ENCODE peak calls at places on chromosome 3, in ten cellular contexts. C is uterus, O is brain microvascular endothelial cell, Z is HL-60, N is cardiac fibroblast, V is Peyer's patch, F is fibroblast of the aortic adventitia, Y is BJ, I is IMR-90, R is left ventricle myocardium inferior. B is an unnamed sample.

GRCh38 chr3:9183011-9183410 is 66.4 kb downstream of the SRGAP3 start:
- DNase-seq in C (no peak), O (no peak), Z (no peak), N (no peak), V (no peak), F (no peak), Y (no peak), I (no peak), R (peak), B (no peak)

GRCh38 chr3:10883478-10884234 is 67.6 kb downstream of the SLC6A11 start:
- DNase-seq in C (no peak), O (peak), Z (no peak), N (peak), V (no peak), F (peak), Y (no peak), I (peak), R (no peak), B (peak)

GRCh38 chr3:52831500-52832301 is 1.2 kb upstream of the ITIH4 start:
- DNase-seq in C (peak), O (peak), Z (peak), N (peak), V (peak), F (peak), Y (peak), I (peak), R (no peak), B (peak)

GRCh38 chr3:51938780-51939425 is 2.8 kb downstream of the RRP9 start:
- DNase-seq in C (no peak), O (no peak), Z (no peak), N (no peak), V (no peak), F (no peak), Y (no peak), I (no peak), R (no peak), B (no peak)

GRCh38 chr3:142723665-142723967 is 218 bp upstream of the TRPC1 start:
- DNase-seq in C (no peak), O (no peak), Z (peak), N (no peak), V (no peak), F (no peak), Y (no peak), I (no peak), R (no peak), B (no peak)

GRCh38 chr3:192875971-192876565 is 41.6 kb downstream of the MB21D2 start:
- DNase-seq in C (no peak), O (no peak), Z (no peak), N (no peak), V (no peak), F (peak), Y (no peak), I (no peak), R (no peak), B (no peak)

GRCh38 chr3:126349071-126349470 is 8.1 kb downstream of the KLF15 start:
- DNase-seq in C (peak), O (no peak), Z (no peak), N (no peak), V (no peak), F (no peak), Y (no peak), I (no peak), R (no peak), B (no peak)

GRCh38 chr3:84165278-84165677 is 793.5 kb upstream of the CADM2 start:
- DNase-seq in C (no peak), O (no peak), Z (no peak), N (no peak), V (no peak), F (no peak), Y (no peak), I (no peak), R (no peak), B (no peak)

GRCh38 chr3:81005992-81006391 is 755.5 kb downstream of the GBE1 start:
- DNase-seq in C (no peak), O (no peak), Z (no peak), N (no peak), V (no peak), F (no peak), Y (no peak), I (no peak), R (no peak), B (no peak)

GRCh38 chr3:7897643-7898042 is 604.0 kb upstream of the LMCD1 start:
- DNase-seq in C (no peak), O (no peak), Z (no peak), N (no peak), V (no peak), F (no peak), Y (no peak), I (no peak), R (no peak), B (no peak)

GRCh38 chr3:58217209-58217811 is 6.5 kb upstream of the DNASE1L3 start:
- DNase-seq in C (peak), O (peak), Z (peak), N (peak), V (peak), F (peak), Y (no peak), I (peak), R (peak), B (peak)

GRCh38 chr3:16600771-16601538 is 4.3 kb downstream of the DAZL start:
- DNase-seq in C (peak), O (peak), Z (peak), N (peak), V (peak), F (peak), Y (peak), I (peak), R (peak), B (peak)

GRCh38 chr3:125334675-125335560 is 40.2 kb downstream of the ZNF148 start:
- DNase-seq in C (no peak), O (no peak), Z (no peak), N (peak), V (no peak), F (peak), Y (no peak), I (no peak), R (no peak), B (no peak)

GRCh38 chr3:59237121-59237520 is 187.3 kb upstream of the CFAP20DC start:
- DNase-seq in C (no peak), O (no peak), Z (no peak), N (no peak), V (no peak), F (peak), Y (peak), I (peak), R (no peak), B (no peak)

GRCh38 chr3:153163349-153164008 is 1.5 kb downstream of the RAP2B start:
- DNase-seq in C (peak), O (no peak), Z (peak), N (peak), V (no peak), F (peak), Y (no peak), I (peak), R (no peak), B (peak)

GRCh38 chr3:161989012-161989411 is 492.4 kb downstream of the OTOL1 start:
- DNase-seq in C (no peak), O (no peak), Z (no peak), N (no peak), V (no peak), F (no peak), Y (no peak), I (no peak), R (no peak), B (no peak)

GRCh38 chr3:188931531-188931930 is 240.2 kb upstream of the TPRG1 start:
- DNase-seq in C (no peak), O (no peak), Z (no peak), N (no peak), V (no peak), F (no peak), Y (no peak), I (no peak), R (no peak), B (no peak)

GRCh38 chr3:87771338-87772059 is 287.3 kb downstream of the CGGBP1 start:
- DNase-seq in C (no peak), O (peak), Z (peak), N (peak), V (no peak), F (peak), Y (no peak), I (peak), R (no peak), B (peak)

GRCh38 chr3:151871639-151872468 is 1.6 kb upstream of the SUCNR1 start:
- DNase-seq in C (no peak), O (no peak), Z (peak), N (peak), V (no peak), F (no peak), Y (no peak), I (no peak), R (no peak), B (peak)

GRCh38 chr3:82891028-82891427 is 1129.6 kb upstream of the GBE1 start:
- DNase-seq in C (no peak), O (no peak), Z (no peak), N (no peak), V (no peak), F (no peak), Y (no peak), I (no peak), R (no peak), B (no peak)

GRCh38 chr3:9949115-9949514 is 3.1 kb downstream of the PRRT3 start:
- DNase-seq in C (no peak), O (no peak), Z (no peak), N (no peak), V (no peak), F (no peak), Y (no peak), I (no peak), R (no peak), B (no peak)

GRCh38 chr3:32392530-32393302 is 1.1 kb downstream of the CMTM7 start:
- DNase-seq in C (peak), O (peak), Z (no peak), N (peak), V (peak), F (peak), Y (no peak), I (peak), R (peak), B (peak)

GRCh38 chr3:76026379-76026778 is 241.0 kb upstream of the ZNF717 start:
- DNase-seq in C (no peak), O (no peak), Z (no peak), N (no peak), V (no peak), F (no peak), Y (no peak), I (peak), R (no peak), B (no peak)

GRCh38 chr3:54773251-54773650 is 154.6 kb downstream of the LRTM1 start:
- DNase-seq in C (no peak), O (no peak), Z (no peak), N (no peak), V (no peak), F (no peak), Y (peak), I (no peak), R (no peak), B (no peak)

DNA sequence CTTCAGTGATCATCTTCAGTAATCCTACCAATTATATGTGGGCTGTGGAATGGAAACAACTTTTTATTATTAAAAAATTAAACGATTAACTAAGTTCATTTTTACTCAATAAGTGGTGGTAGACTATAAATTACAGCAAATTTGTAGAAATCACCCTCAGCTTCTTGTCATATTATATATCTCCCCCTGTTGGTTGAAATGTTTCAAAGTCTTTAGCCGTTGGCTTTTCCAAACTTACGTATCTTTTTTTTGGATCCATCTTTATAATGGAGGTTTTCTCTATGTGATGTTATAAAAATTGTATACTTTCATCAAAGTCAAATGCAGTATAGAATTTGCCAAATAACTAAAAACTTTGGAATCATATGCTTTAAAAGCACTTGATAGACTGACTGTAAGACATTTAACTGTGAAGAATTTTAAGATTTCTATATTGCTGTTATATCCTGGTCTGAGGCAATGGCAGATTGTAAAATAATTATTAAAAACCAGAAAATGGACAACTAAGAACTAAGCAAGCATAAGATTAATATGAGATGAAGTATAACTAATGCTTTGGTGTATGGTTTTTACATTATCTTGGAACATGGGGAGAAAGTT is 44.7 kb downstream of the ATP11B start:
- DNase-seq in C (no peak), O (no peak), Z (peak), N (peak), V (no peak), F (peak), Y (no peak), I (peak), R (no peak), B (peak)
- TF ChIP-seq CTCF in C (peak), O (peak), Z (no peak), N (peak), V (no peak), F (peak), Y (peak), I (peak), R (peak), B (peak)

GRCh38 chr3:12285003-12285555 is 3.8 kb upstream of the PPARG start:
- DNase-seq in C (no peak), O (no peak), Z (no peak), N (no peak), V (no peak), F (no peak), Y (no peak), I (no peak), R (no peak), B (no peak)

GRCh38 chr3:12286504-12286903 is 2.4 kb upstream of the PPARG start:
- DNase-seq in C (no peak), O (no peak), Z (no peak), N (no peak), V (no peak), F (no peak), Y (no peak), I (no peak), R (no peak), B (no peak)

GRCh38 chr3:12287727-12288465 is 974 bp upstream of the PPARG start:
- DNase-seq in C (peak), O (no peak), Z (peak), N (peak), V (no peak), F (peak), Y (no peak), I (no peak), R (peak), B (no peak)

GRCh38 chr3:12288466-12289129 is at the start of gene PPARG:
- DNase-seq in C (peak), O (no peak), Z (no peak), N (peak), V (no peak), F (no peak), Y (no peak), I (no peak), R (peak), B (peak)

DNA sequence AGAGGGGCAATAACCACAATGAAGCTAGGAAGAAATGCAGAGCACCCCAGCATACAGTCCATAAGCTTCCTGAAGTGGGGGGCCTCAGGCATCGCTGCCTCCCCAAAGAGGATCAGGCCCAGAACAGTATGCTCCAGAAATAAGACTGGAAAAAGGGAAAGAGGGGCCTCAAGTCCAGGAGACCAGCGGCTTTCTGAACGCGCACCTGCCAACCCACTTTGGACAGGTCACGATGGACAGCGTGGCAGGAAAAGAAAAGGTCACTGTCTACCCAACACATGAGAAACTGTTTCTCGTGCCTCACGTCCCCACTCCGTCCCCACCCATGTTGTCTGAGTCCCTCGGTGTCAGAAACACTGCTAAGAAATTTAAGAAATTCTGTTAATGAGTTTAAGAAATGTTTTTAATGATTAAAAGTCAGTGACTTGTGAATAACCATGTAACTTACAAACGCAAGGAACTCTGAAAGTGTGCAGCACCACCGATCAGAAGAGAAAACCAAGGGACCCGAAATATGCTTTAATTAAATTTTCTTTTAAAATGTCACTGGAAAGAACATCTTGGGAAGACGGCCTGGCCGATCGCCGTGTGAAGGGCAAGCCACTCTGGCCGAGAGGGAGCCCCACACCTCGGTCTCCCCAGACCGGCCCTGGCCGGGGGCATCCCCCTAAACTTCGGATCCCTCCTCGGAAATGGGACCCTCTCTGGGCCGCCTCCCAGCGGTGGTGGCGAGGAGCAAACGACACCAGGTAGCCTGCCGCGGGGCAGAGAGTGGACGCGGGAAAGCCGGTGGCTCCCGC is 1.7 kb upstream of the PPARG start:
- DNase-seq in C (peak), O (no peak), Z (no peak), N (peak), V (no peak), F (peak), Y (no peak), I (no peak), R (peak), B (no peak)
- H3K4me3 ChIP-seq in C (peak), O (peak), Z (peak), N (peak), V (peak), F (peak), Y (peak), I (peak), R (peak), B (peak)

DNA sequence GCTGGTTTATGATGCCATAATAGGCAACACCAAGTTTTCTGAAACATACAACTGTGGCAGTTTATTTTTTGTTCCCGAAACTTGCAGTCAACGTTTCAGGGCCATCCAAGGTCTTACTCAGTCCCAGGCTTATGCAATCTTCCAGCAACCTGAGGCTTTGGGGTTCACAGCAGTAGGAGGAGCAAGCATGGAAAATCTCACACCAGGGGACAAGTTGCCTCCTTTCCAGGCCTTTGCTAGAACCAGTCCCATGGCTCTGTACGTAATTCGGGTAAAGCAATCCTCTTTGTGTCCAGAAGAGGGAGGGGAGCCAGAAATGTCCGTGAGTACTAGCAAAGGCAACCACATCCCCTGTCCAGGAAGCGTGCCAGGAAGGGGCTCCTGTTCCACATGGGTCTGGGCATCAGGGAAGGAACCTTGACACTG is 4.7 kb upstream of the FAM240A start:
- DNase-seq in C (no peak), O (no peak), Z (peak), N (peak), V (no peak), F (peak), Y (no peak), I (no peak), R (no peak), B (peak)
- TF ChIP-seq CTCF in C (no peak), O (peak), Z (no peak), N (peak), V (no peak), F (no peak), Y (no peak), I (no peak), R (no peak), B (peak)

DNA sequence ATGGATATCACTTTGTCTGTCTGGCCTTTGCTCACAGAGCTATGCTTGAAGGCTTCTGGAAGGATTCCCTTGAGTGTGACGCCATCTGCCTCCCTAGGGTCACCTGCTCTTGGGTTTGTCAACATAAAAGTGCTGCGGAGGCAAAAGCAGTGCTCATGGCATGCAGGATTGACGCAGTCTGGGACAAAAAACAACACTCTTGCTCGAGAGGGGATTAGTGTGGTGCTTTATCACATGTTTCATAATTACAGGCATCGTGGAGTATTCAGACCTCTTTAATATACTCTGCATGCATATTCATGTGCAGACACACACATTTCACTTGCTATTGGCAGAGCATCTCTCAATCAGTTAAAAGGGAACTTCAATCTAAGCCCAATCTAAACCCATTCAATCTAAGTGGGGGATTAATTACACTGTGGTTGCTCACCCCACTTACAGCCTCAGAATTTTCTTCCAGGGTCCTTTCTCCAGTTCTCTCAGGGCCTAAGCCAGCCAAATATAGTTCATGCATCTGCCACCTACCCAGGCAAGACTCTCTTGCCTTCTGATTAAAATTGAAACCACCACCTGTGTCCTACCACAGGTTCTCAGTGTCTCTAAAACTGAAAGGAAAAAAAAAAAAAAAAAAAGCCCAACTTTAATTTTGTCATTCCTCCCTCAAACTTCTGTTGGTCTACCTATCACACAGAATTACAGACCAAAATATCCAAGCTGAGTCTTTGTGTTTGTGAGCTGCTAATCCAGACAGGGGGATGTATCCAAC is 75.6 kb downstream of the BFSP2 start:
- DNase-seq in C (no peak), O (no peak), Z (no peak), N (no peak), V (peak), F (no peak), Y (no peak), I (no peak), R (no peak), B (no peak)
- H3K4me3 ChIP-seq in C (no peak), O (no peak), Z (no peak), N (no peak), V (no peak), F (no peak), Y (no peak), I (no peak), R (no peak), B (no peak)

GRCh38 chr3:138270245-138270644 is 59.4 kb downstream of the NME9 start:
- DNase-seq in C (no peak), O (no peak), Z (no peak), N (no peak), V (no peak), F (no peak), Y (no peak), I (no peak), R (no peak), B (no peak)
- TF ChIP-seq CTCF in C (no peak), O (no peak), Z (no peak), N (no peak), V (no peak), F (no peak), Y (no peak), I (peak), R (no peak), B (no peak)

B was measured in fibroblast of mammary gland.